ENCODE peak calls at places on chromosomes 5 and 9, in four cellular contexts. I is mesothelial cell of epicardium, Y is fibroblast of lung, W is neural progenitor cell. D is an unnamed sample.

GRCh38 chr5:171739246-171739645 is 46.4 kb upstream of the SMIM23 start:
- DNase-seq in I (no peak), Y (no peak), W (peak; percentile 79), D (no peak)

GRCh38 chr9:14437336-14438231 is 123.6 kb upstream of the NFIB start:
- DNase-seq in I (peak; percentile 55), Y (no peak), W (no peak), D (no peak)

GRCh38 chr5:149060325-149060724 is 2.5 kb downstream of the SH3TC2 start:
- DNase-seq in I (no peak), Y (no peak), W (no peak), D (no peak)

GRCh38 chr5:54624671-54625583 is 107.4 kb downstream of the SNX18 start:
- DNase-seq in I (no peak), Y (no peak), W (no peak), D (no peak)

GRCh38 chr9:18906656-18907395 is 126.2 kb downstream of the SAXO1 start:
- DNase-seq in I (no peak), Y (peak; percentile 69), W (no peak), D (no peak)

GRCh38 chr5:74974451-74975089 is 77.8 kb downstream of the GCNT4 start:
- DNase-seq in I (no peak), Y (no peak), W (no peak), D (no peak)

GRCh38 chr5:135310328-135310989 is 88.6 kb downstream of the MACROH2A1 start:
- DNase-seq in I (no peak), Y (peak; percentile 75), W (no peak), D (no peak)

GRCh38 chr5:133392448-133392847 is 219.9 kb downstream of the FSTL4 start:
- DNase-seq in I (no peak), Y (no peak), W (no peak), D (no peak)

GRCh38 chr9:86303316-86303975 is 21.1 kb upstream of the ISCA1 start:
- DNase-seq in I (no peak), Y (peak; percentile 36), W (no peak), D (no peak)

GRCh38 chr5:143479394-143479793 is 75.9 kb upstream of the NR3C1 start:
- DNase-seq in I (no peak), Y (no peak), W (no peak), D (no peak)

GRCh38 chr5:439181-439580 is 3.8 kb upstream of the EXOC3 start:
- DNase-seq in I (no peak), Y (no peak), W (no peak), D (no peak)

GRCh38 chr9:36192196-36192595 is 1.5 kb downstream of the CLTA start:
- DNase-seq in I (no peak), Y (no peak), W (peak; percentile 45), D (no peak)

GRCh38 chr5:173230741-173231380 is 4.1 kb downstream of the NKX2-5 start:
- DNase-seq in I (peak; percentile 30), Y (no peak), W (no peak), D (no peak)

GRCh38 chr5:58497956-58498942 is 7.0 kb downstream of the GAPT start:
- DNase-seq in I (peak; percentile 52), Y (peak; percentile 27), W (peak; percentile 46), D (peak; percentile 51)

GRCh38 chr5:79771387-79771786 is 81.8 kb downstream of the CMYA5 start:
- DNase-seq in I (no peak), Y (peak; percentile 89), W (no peak), D (no peak)

GRCh38 chr9:33263131-33263935 is 1.2 kb downstream of the BAG1 start:
- DNase-seq in I (no peak), Y (peak; percentile 25), W (peak; percentile 39), D (peak; percentile 13)

GRCh38 chr5:44783916-44784315 is 24.8 kb upstream of the MRPS30 start:
- DNase-seq in I (no peak), Y (no peak), W (no peak), D (no peak)

GRCh38 chr5:167968784-167969183 is 322.7 kb upstream of the WWC1 start:
- DNase-seq in I (no peak), Y (peak; percentile 61), W (no peak), D (no peak)

GRCh38 chr5:167970002-167970401 is 321.4 kb upstream of the WWC1 start:
- DNase-seq in I (no peak), Y (peak; percentile 78), W (no peak), D (no peak)

GRCh38 chr5:167961731-167962130 is 329.7 kb upstream of the WWC1 start:
- DNase-seq in I (no peak), Y (no peak), W (no peak), D (no peak)

GRCh38 chr5:167967494-167968180 is 323.8 kb upstream of the WWC1 start:
- DNase-seq in I (no peak), Y (peak; percentile 83), W (peak; percentile 13), D (no peak)

GRCh38 chr5:167964529-167964928 is 326.9 kb upstream of the WWC1 start:
- DNase-seq in I (no peak), Y (no peak), W (peak; percentile 43), D (no peak)
- TF ChIP-seq CTCF in I (no peak), Y (no peak), W (peak; percentile 48), D (peak; percentile 37)

DNA sequence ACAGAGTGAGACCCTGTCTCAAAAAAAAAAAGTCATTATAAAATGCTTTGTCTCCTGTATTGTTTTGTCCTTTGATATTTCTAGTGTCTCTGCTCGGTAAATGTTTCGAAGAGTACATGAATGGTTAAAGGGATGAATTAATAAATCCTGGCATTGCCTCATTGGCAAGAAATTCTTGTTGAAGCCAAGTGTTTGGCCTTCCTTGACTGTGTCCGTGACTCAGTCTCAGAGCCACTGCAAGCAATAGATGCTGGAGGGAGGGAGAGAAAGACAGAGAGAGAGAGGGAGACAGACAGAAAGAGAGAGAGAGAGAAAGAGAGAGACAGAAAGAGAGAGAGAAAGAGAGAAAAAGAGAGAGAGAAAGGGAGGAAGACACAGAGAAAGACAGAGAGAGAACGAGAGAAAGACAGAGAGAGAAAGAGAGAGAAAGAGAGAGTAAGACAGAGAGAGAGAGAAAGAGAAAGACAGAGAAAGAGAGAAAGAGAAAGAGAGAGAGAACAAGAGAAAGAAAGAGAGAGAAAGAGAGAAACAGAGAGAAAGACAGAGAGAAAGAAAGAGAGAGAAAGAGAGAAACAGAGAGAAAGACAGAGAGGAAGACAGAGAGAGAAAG is 72.6 kb upstream of the RXRA start:
- DNase-seq in I (no peak), Y (peak; percentile 57), W (no peak), D (no peak)
- TF ChIP-seq CTCF in I (no peak), Y (no peak), W (no peak), D (no peak)

GRCh38 chr9:131420913-131421312 is 27.0 kb downstream of the PRRC2B start:
- DNase-seq in I (no peak), Y (peak; percentile 40), W (no peak), D (no peak)
- TF ChIP-seq CTCF in I (no peak), Y (no peak), W (no peak), D (peak; percentile 11)

GRCh38 chr9:1052908-1053590 is 2.9 kb downstream of the DMRT2 start:
- DNase-seq in I (no peak), Y (no peak), W (no peak), D (no peak)

GRCh38 chr9:1053848-1054365 is 3.8 kb downstream of the DMRT2 start:
- DNase-seq in I (no peak), Y (no peak), W (no peak), D (no peak)

GRCh38 chr9:1050125-1050895 is at the start of gene DMRT2:
- DNase-seq in I (peak; percentile 90), Y (peak; percentile 65), W (no peak), D (peak; percentile 65)

GRCh38 chr9:1051286-1052118 is 1.3 kb downstream of the DMRT2 start:
- DNase-seq in I (no peak), Y (peak; percentile 1), W (peak; percentile 67), D (peak; percentile 41)

DNA sequence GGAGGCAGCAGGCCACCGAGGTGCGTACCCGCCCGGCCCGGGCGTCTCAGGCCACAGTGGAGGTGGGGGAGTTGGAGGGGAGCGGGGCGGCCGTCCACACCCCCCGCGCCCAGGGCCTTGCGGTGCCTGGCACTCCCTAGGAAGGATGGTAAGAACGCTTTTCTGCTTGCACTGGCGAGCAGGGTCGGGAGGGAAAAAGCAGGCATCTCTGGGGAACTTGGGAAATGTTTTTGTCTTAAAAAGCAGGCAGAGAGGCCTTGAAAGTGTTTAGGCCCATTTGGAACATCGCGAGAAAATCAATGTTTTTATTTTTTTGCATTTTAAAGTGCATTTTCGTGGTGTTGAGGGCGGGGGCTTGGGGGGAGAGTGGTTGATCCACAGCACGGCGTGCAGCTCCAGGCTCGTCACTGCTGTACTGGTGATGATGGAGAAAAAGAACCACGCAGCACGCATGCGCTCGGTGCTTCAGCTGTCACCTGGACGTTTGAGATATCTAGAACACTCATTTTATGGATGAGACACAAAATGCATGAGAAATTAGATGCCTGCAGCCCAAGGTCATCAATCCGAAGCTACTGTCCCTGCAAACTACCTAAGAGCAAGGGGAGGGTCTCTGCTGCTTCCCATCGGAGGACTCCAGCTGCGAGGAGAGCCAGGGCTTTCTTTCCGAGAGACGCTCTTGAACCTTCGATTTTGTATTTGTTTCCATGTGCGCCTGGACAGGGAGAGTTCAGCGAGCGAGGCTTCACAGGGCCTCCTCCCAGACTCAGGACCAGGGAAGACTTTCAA is 2.2 kb downstream of the DMRT2 start:
- DNase-seq in I (no peak), Y (no peak), W (no peak), D (no peak)
- TF ChIP-seq CTCF in I (no peak), Y (no peak), W (no peak), D (peak; percentile 8)

DNA sequence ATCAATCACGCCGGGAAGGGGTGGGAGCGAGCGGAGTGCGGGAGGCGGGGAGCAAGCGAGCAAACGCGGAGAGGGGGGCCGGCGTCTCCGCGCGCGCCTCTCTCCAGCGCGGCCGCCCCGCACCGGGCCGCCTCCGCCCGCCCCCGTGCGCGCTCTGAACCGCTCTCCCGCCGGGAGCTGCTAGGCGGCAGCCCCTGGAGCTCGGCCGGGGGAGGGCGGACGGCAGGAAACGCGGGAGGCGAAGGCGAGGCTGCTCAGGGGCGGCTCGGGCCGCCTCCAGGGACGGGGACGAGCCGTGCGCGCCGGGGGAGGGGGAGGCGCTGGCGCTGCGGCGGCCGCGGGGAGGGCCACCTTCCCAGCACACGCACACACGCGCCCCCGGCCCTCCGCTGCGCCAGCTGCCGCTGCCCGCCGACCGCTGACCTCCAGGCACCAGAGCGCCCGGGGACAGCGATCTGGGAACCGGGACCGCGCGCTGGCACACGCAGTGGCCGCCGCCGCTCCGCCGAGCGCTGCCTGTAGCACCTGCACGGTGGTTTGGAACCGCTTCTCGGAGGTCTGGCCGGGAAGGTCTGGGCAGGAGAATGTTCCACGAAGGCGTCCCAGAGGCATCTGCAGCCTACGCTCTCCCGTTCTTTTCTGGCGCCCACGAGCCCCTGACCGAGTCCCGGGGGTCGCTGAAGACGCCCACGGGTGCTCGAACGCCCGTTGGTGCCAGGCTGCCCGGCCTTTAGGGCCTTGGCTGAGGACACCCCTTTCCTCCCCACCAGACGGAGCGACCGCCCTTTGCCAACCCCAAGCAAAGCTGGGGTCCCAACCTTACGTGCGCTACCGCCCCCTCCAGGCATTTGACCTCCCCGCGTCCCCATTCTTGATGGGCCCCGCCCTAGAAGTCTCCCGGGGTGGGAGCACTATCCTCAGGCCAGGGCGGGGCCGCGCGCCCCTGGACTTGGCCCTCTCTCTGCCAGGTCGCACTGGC is at the start of gene GABBR2:
- DNase-seq in I (no peak), Y (peak; percentile 23), W (peak; percentile 74), D (peak; percentile 14)
- TF ChIP-seq CTCF in I (no peak), Y (no peak), W (peak; percentile 39), D (no peak)

GRCh38 chr5:94832685-94833084 is 214.2 kb downstream of the SLF1 start:
- DNase-seq in I (no peak), Y (no peak), W (no peak), D (no peak)

DNA sequence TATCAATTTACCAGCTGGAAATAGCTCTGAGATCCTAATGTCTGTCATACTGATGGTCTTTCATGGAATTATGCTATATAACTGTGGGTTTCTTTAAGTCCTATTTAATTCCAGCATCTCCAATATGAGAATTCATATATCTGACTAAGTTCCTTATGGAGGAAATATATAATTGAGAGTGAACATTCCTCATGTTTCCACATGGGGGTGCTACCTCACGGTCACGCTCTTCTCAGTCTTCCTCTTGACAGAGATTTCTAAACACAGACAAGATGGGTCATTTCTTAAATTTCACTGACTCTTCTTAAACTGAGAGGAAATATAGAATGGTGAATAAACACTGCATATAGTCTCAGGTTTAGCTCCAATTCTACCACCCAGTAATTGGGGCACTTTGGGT is 212.1 kb downstream of the SLF1 start:
- DNase-seq in I (no peak), Y (no peak), W (peak; percentile 13), D (no peak)
- TF ChIP-seq CTCF in I (no peak), Y (no peak), W (peak; percentile 61), D (peak; percentile 43)

D was measured in neural crest cell.